ENCODE peak calls at places on chromosomes 7 and 10, in nine cellular contexts. P is suprapubic skin, F is tibial nerve, J is IMR-90, Y is stomach, V is esophagus muscularis mucosa, A is right lobe of liver, G is A549, I is body of pancreas. O is an unnamed sample.

GRCh38 chr10:8026349-8027259 is 27.9 kb upstream of the GATA3 start:
- DNase-seq in J (no peak), P (no peak), A (no peak), I (no peak), Y (no peak), G (no peak), V (peak), F (no peak), O (no peak)

GRCh38 chr7:4479367-4480039 is 202.6 kb upstream of the FOXK1 start:
- DNase-seq in P (no peak), I (peak), A (no peak), F (no peak), J (peak), Y (no peak), V (no peak), G (peak), O (no peak)

GRCh38 chr10:110944997-110945396 is 25.6 kb downstream of the SHOC2 start:
- DNase-seq in F (no peak), A (no peak), J (no peak), I (no peak), G (no peak), Y (no peak), V (no peak), P (no peak), O (no peak)

GRCh38 chr10:43865275-43866135 is 216.8 kb upstream of the ZNF32 start:
- DNase-seq in G (no peak), F (no peak), I (no peak), Y (no peak), V (no peak), A (no peak), J (no peak), P (no peak), O (no peak)

GRCh38 chr7:155665957-155666287 is 21.5 kb downstream of the RBM33 start:
- DNase-seq in P (no peak), G (peak), J (peak), I (no peak), F (no peak), V (no peak), Y (no peak), A (no peak), O (no peak)

GRCh38 chr10:110138197-110138812 is 69.1 kb upstream of the MXI1 start:
- DNase-seq in F (no peak), Y (no peak), P (no peak), G (peak), J (peak), V (no peak), A (no peak), I (peak), O (no peak)

GRCh38 chr7:144011458-144012230 is 11.5 kb downstream of the OR6B1 start:
- DNase-seq in P (no peak), J (peak), I (no peak), F (no peak), Y (no peak), A (no peak), V (no peak), G (peak), O (no peak)

GRCh38 chr7:4683043-4683883 is 1.2 kb downstream of the FOXK1 start:
- DNase-seq in I (no peak), J (no peak), Y (no peak), F (no peak), G (no peak), P (no peak), A (peak), V (no peak), O (peak)

GRCh38 chr7:36045830-36046341 is 107.2 kb upstream of the EEPD1 start:
- DNase-seq in P (no peak), F (no peak), A (no peak), I (no peak), J (no peak), G (no peak), Y (no peak), V (no peak), O (no peak)

GRCh38 chr7:75658369-75658768 is 80.4 kb downstream of the HIP1 start:
- DNase-seq in A (no peak), I (no peak), J (no peak), Y (no peak), P (no peak), V (no peak), G (no peak), F (no peak), O (no peak)

GRCh38 chr7:142537760-142538159 is 211.5 kb upstream of the PRSS1 start:
- DNase-seq in J (no peak), V (peak), A (no peak), G (no peak), F (no peak), Y (no peak), P (no peak), I (no peak), O (no peak)
- H3K4me3 ChIP-seq in J (no peak), V (no peak), A (no peak), G (no peak), F (no peak), Y (no peak), P (no peak), I (no peak), O (no peak)

GRCh38 chr7:102895602-102896001 is 17.2 kb upstream of the LRRC17 start:
- DNase-seq in V (no peak), Y (no peak), I (no peak), G (no peak), A (no peak), F (no peak), J (no peak), P (no peak), O (no peak)
- H3K27ac ChIP-seq in V (no peak), Y (no peak), I (no peak), G (no peak), A (no peak), F (no peak), J (no peak), P (no peak), O (no peak)

GRCh38 chr10:122879339-122880273 is at the start of gene FAM24B:
- DNase-seq in J (peak), A (peak), G (peak), I (peak), F (peak), V (peak), P (peak), Y (peak), O (peak)
- TF ChIP-seq POLR2A in J (no peak), A (no peak), G (peak), I (peak), F (peak), V (no peak), P (no peak), Y (no peak), O (no peak)

DNA sequence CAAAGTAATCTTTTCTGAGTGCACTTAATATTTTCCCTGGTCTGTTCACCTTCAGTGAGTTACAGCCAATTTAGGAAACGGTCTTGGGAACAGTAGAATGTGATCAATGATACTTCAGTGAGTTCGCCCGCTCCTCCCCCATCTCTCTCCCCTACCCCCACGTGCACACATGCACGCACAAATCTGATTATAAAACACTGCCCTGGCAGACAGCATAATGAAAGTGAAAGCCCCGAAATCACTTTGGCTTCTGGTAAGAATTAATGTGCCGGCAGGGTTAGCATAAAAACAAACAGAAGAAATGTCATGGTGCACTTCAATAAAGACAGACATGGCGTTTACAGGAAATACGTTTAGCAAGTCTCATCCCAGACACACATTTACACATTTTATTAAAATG is 201.4 kb upstream of the CDCA7L start:
- DNase-seq in A (peak), P (no peak), I (no peak), F (no peak), G (no peak), J (no peak), Y (no peak), V (no peak), O (no peak)
- H3K4me3 ChIP-seq in A (no peak), P (peak), I (no peak), F (no peak), G (no peak), J (peak), Y (no peak), V (peak), O (peak)

GRCh38 chr7:29255839-29256782 is 61.5 kb downstream of the CHN2 start:
- DNase-seq in P (no peak), V (peak), F (no peak), Y (no peak), A (no peak), I (peak), J (no peak), G (no peak), O (no peak)
- H3K27ac ChIP-seq in P (peak), V (no peak), F (no peak), Y (peak), A (no peak), I (peak), J (no peak), G (no peak), O (no peak)

GRCh38 chr10:60942134-60942533 is 1.9 kb downstream of the RHOBTB1 start:
- DNase-seq in F (no peak), Y (no peak), V (no peak), J (no peak), A (no peak), I (no peak), G (no peak), P (no peak), O (no peak)

GRCh38 chr10:60944910-60945297 is 919 bp upstream of the RHOBTB1 start:
- DNase-seq in Y (no peak), A (no peak), P (no peak), G (no peak), F (no peak), J (no peak), I (no peak), V (no peak), O (no peak)

GRCh38 chr10:60942604-60943269 is 1.2 kb downstream of the RHOBTB1 start:
- DNase-seq in J (peak), G (peak), P (no peak), A (peak), Y (peak), V (no peak), I (peak), F (no peak), O (peak)

GRCh38 chr10:60943372-60944158 is 420 bp downstream of the RHOBTB1 start:
- DNase-seq in Y (peak), V (peak), J (peak), I (peak), P (peak), A (peak), F (peak), G (peak), O (peak)

GRCh38 chr10:60944159-60944909 is at the start of gene RHOBTB1:
- DNase-seq in I (peak), G (peak), P (peak), A (peak), J (peak), Y (peak), V (peak), F (peak), O (peak)
- TF ChIP-seq POLR2A in I (peak), G (no peak), P (peak), A (peak), J (peak), Y (no peak), V (peak), F (peak), O (peak)

DNA sequence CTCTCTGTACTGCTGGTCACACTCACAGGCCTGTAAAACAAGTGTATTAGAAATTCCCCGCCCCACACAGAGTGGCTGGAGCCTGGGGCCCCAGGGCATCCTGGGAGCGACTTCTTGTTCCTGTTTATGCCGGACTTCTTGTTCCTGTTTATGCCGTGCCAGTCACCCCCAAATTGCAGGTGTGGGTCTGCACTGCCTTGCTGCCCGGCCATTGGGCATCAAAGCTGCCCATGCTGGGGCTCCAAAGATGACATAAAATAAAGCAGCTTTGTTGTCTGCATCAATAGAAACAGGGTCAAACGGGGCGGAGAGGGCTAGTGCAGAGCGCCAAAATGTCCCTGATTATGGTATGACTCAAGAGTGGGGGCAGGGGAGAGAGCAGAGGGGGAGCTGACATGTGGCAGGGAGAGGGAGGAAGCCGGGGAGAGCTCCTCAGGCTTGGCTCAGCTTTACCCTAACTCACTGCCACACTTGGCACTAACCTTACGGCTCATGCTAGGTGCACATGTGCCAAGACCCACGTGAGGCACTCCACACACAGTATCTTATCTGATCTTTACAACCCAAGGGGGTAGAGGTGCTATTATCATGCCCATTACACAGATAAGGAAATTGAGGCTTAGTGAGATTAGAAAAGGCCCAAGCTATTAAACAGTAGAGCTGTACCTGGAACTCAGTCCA is 98.4 kb downstream of the PIP4K2A start:
- DNase-seq in A (peak), I (peak), F (no peak), V (no peak), P (no peak), J (no peak), G (no peak), Y (peak), O (peak)
- H3K4me3 ChIP-seq in A (no peak), I (no peak), F (no peak), V (peak), P (no peak), J (no peak), G (no peak), Y (peak), O (no peak)

GRCh38 chr10:66167816-66168215 is 758.0 kb upstream of the LRRTM3 start:
- DNase-seq in Y (no peak), F (no peak), P (no peak), J (no peak), V (no peak), I (no peak), A (no peak), G (no peak), O (peak)

DNA sequence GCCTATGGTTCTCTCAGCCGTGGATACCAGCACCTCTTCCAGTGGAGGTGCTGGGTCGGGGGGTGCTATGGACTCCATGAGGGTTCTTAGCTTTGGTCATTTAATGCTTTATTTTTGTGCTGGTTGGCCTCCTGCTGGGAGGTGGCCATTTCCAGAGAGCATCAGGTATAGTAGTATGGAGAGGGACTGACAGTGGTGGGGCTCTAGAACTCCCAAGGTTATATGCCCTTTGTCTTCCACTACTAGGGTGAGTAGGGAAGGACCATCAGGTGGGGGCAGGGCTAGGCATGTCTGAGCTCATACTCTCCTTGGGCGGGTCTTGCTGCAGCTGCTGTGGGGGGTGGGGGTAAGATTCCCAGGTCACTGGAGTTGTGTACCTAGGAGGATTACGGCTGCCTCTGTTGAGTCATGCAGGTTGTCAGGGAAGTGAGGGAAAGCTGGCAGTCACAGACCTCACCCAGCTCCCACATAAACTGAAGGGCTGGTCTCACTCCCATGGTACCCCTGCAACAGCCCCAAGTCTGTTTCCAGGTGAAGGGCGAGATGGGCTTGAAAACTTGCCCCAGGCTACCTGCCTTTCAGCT is 763.2 kb upstream of the LRRTM3 start:
- DNase-seq in P (no peak), A (no peak), G (no peak), I (no peak), F (no peak), J (no peak), V (no peak), Y (no peak), O (no peak)
- H3K27ac ChIP-seq in P (no peak), A (no peak), G (no peak), I (no peak), F (no peak), J (no peak), V (no peak), Y (no peak), O (no peak)

O was measured in gastrocnemius medialis.